ENCODE peak calls at places on chromosomes 2 and 18, in five cellular contexts. One of them, this sample, is unnamed.

GRCh38 chr2:106970471-106971261 is 84.7 kb upstream of the ST6GAL2 start:
- DNase-seq in IMR-90: peak; percentile 40
- DNase-seq in SJCRH30: no peak
- DNase-seq in CD8-positive, alpha-beta memory T cell: no peak
- DNase-seq in right atrium auricular region: no peak
- DNase-seq in this sample: peak; percentile 60

GRCh38 chr2:160561551-160562280 is 68.1 kb upstream of the RBMS1 start:
- DNase-seq in IMR-90: peak; percentile 81
- DNase-seq in SJCRH30: no peak
- DNase-seq in CD8-positive, alpha-beta memory T cell: no peak
- DNase-seq in right atrium auricular region: no peak
- DNase-seq in this sample: peak; percentile 98

GRCh38 chr2:8189316-8189715 is 492.5 kb upstream of the ID2 start:
- DNase-seq in IMR-90: no peak
- DNase-seq in SJCRH30: no peak
- DNase-seq in CD8-positive, alpha-beta memory T cell: no peak
- DNase-seq in right atrium auricular region: no peak
- DNase-seq in this sample: no peak

GRCh38 chr2:148375214-148375613 is 269.3 kb upstream of the EPC2 start:
- DNase-seq in IMR-90: peak; percentile 28
- DNase-seq in SJCRH30: no peak
- DNase-seq in CD8-positive, alpha-beta memory T cell: no peak
- DNase-seq in right atrium auricular region: no peak
- DNase-seq in this sample: no peak

GRCh38 chr2:121451373-121451772 is 79.3 kb upstream of the RNU4ATAC start:
- DNase-seq in IMR-90: peak; percentile 91
- DNase-seq in SJCRH30: no peak
- DNase-seq in CD8-positive, alpha-beta memory T cell: no peak
- DNase-seq in right atrium auricular region: no peak
- DNase-seq in this sample: no peak

GRCh38 chr2:101515512-101515911 is 40.6 kb upstream of the RFX8 start:
- DNase-seq in IMR-90: peak; percentile 73
- DNase-seq in SJCRH30: no peak
- DNase-seq in CD8-positive, alpha-beta memory T cell: no peak
- DNase-seq in right atrium auricular region: no peak
- DNase-seq in this sample: peak; percentile 22

GRCh38 chr2:74583504-74583903 is 29.0 kb downstream of the DOK1 start:
- DNase-seq in IMR-90: peak; percentile 58
- DNase-seq in SJCRH30: peak; percentile 92
- DNase-seq in CD8-positive, alpha-beta memory T cell: no peak
- DNase-seq in right atrium auricular region: no peak
- DNase-seq in this sample: peak; percentile 41

GRCh38 chr2:127039387-127040031 is 67.4 kb downstream of the BIN1 start:
- DNase-seq in IMR-90: no peak
- DNase-seq in SJCRH30: no peak
- DNase-seq in CD8-positive, alpha-beta memory T cell: no peak
- DNase-seq in right atrium auricular region: no peak
- DNase-seq in this sample: no peak

GRCh38 chr2:233862261-233862768 is 5.9 kb downstream of the MSL3B start:
- DNase-seq in IMR-90: no peak
- DNase-seq in SJCRH30: no peak
- DNase-seq in CD8-positive, alpha-beta memory T cell: no peak
- DNase-seq in right atrium auricular region: no peak
- DNase-seq in this sample: no peak

GRCh38 chr2:9644603-9645002 is 13.8 kb upstream of the YWHAQ start:
- DNase-seq in IMR-90: peak; percentile 44
- DNase-seq in SJCRH30: no peak
- DNase-seq in CD8-positive, alpha-beta memory T cell: no peak
- DNase-seq in right atrium auricular region: no peak
- DNase-seq in this sample: peak; percentile 99

GRCh38 chr2:120611016-120611415 is 124.7 kb upstream of the GLI2 start:
- DNase-seq in IMR-90: no peak
- DNase-seq in SJCRH30: no peak
- DNase-seq in CD8-positive, alpha-beta memory T cell: no peak
- DNase-seq in right atrium auricular region: no peak
- DNase-seq in this sample: no peak

GRCh38 chr2:70516596-70516995 is 37.0 kb downstream of the TGFA start:
- DNase-seq in IMR-90: no peak
- DNase-seq in SJCRH30: no peak
- DNase-seq in CD8-positive, alpha-beta memory T cell: no peak
- DNase-seq in right atrium auricular region: no peak
- DNase-seq in this sample: peak; percentile 31

GRCh38 chr2:218893349-218894167 is 12.9 kb downstream of the WNT10A start:
- DNase-seq in IMR-90: no peak
- DNase-seq in SJCRH30: no peak
- DNase-seq in CD8-positive, alpha-beta memory T cell: no peak
- DNase-seq in right atrium auricular region: no peak
- DNase-seq in this sample: no peak

GRCh38 chr2:110804915-110805314 is 72.5 kb downstream of the ACOXL start:
- DNase-seq in IMR-90: no peak
- DNase-seq in SJCRH30: no peak
- DNase-seq in CD8-positive, alpha-beta memory T cell: peak; percentile 20
- DNase-seq in right atrium auricular region: no peak
- DNase-seq in this sample: no peak

GRCh38 chr2:64225491-64225890 is 81.3 kb upstream of the PELI1 start:
- DNase-seq in IMR-90: no peak
- DNase-seq in SJCRH30: peak; percentile 60
- DNase-seq in CD8-positive, alpha-beta memory T cell: no peak
- DNase-seq in right atrium auricular region: no peak
- DNase-seq in this sample: peak; percentile 78

GRCh38 chr18:44507729-44508325 is 172.9 kb upstream of the SETBP1 start:
- DNase-seq in IMR-90: no peak
- DNase-seq in SJCRH30: no peak
- DNase-seq in CD8-positive, alpha-beta memory T cell: no peak
- DNase-seq in right atrium auricular region: no peak
- DNase-seq in this sample: no peak

GRCh38 chr2:178592655-178593054 is 112.4 kb downstream of the PLEKHA3 start:
- DNase-seq in IMR-90: peak; percentile 9
- DNase-seq in SJCRH30: no peak
- DNase-seq in CD8-positive, alpha-beta memory T cell: no peak
- DNase-seq in right atrium auricular region: no peak
- DNase-seq in this sample: no peak

GRCh38 chr2:142742301-142743214 is 134.9 kb upstream of the KYNU start:
- DNase-seq in IMR-90: peak; percentile 91
- DNase-seq in SJCRH30: no peak
- DNase-seq in CD8-positive, alpha-beta memory T cell: no peak
- DNase-seq in right atrium auricular region: no peak
- DNase-seq in this sample: peak; percentile 82

GRCh38 chr2:119469661-119470297 is 38.1 kb downstream of the TMEM37 start:
- DNase-seq in IMR-90: no peak
- DNase-seq in SJCRH30: no peak
- DNase-seq in CD8-positive, alpha-beta memory T cell: no peak
- DNase-seq in right atrium auricular region: no peak
- DNase-seq in this sample: no peak

DNA sequence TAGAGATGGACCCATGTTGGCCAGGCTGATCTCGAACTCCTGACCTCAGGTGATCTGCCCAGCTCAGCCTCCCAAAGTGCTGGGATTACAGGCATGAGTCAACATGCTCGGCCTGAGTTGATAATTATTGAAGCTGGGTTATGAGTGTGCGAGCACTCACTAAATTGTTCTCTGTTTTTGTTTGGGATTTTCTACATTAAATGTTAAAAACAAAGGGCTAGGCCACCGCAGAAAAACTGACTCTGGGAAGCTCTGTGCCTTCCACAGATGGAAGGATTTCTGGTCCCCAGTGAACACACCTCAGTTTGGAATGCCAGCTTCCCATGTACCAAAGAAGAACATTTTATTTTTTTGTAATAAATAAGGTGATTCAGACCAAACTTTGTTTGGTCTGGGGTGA is 83.0 kb downstream of the XRCC5 start:
- DNase-seq in IMR-90: no peak
- DNase-seq in SJCRH30: no peak
- DNase-seq in CD8-positive, alpha-beta memory T cell: no peak
- DNase-seq in right atrium auricular region: no peak
- DNase-seq in this sample: no peak
- H3K36me3 ChIP-seq in IMR-90: peaks cover 11% of the 10 kb centered on the region
- H3K36me3 ChIP-seq in SJCRH30: peaks cover 79% of the 10 kb centered on the region
- H3K36me3 ChIP-seq in CD8-positive, alpha-beta memory T cell: peaks cover 50% of the 10 kb centered on the region
- H3K36me3 ChIP-seq in right atrium auricular region: peaks cover 40% of the 10 kb centered on the region
- H3K36me3 ChIP-seq in this sample: peaks cover 12% of the 10 kb centered on the region

GRCh38 chr18:24090876-24091275 is 48.0 kb upstream of the CABYR start:
- DNase-seq in IMR-90: no peak
- DNase-seq in SJCRH30: no peak
- DNase-seq in CD8-positive, alpha-beta memory T cell: no peak
- DNase-seq in right atrium auricular region: no peak
- DNase-seq in this sample: no peak
- H3K36me3 ChIP-seq in IMR-90: peaks cover 18% of the 10 kb centered on the region
- H3K36me3 ChIP-seq in SJCRH30: peaks cover 2% of the 10 kb centered on the region
- H3K36me3 ChIP-seq in CD8-positive, alpha-beta memory T cell: peaks cover 33% of the 10 kb centered on the region
- H3K36me3 ChIP-seq in right atrium auricular region: no peaks in the 10 kb centered on the region
- H3K36me3 ChIP-seq in this sample: peaks cover 1% of the 10 kb centered on the region

GRCh38 chr2:240002983-240003382 is 22.2 kb downstream of the NDUFA10 start:
- DNase-seq in IMR-90: no peak
- DNase-seq in SJCRH30: no peak
- DNase-seq in CD8-positive, alpha-beta memory T cell: no peak
- DNase-seq in right atrium auricular region: no peak
- DNase-seq in this sample: no peak

GRCh38 chr2:239998006-239998405 is 27.1 kb downstream of the NDUFA10 start:
- DNase-seq in IMR-90: no peak
- DNase-seq in SJCRH30: no peak
- DNase-seq in CD8-positive, alpha-beta memory T cell: no peak
- DNase-seq in right atrium auricular region: no peak
- DNase-seq in this sample: no peak

GRCh38 chr2:240000671-240001070 is 24.5 kb downstream of the NDUFA10 start:
- DNase-seq in IMR-90: no peak
- DNase-seq in SJCRH30: no peak
- DNase-seq in CD8-positive, alpha-beta memory T cell: no peak
- DNase-seq in right atrium auricular region: no peak
- DNase-seq in this sample: no peak
- H3K36me3 ChIP-seq in IMR-90: peaks cover 50% of the 10 kb centered on the region
- H3K36me3 ChIP-seq in SJCRH30: peaks cover 31% of the 10 kb centered on the region
- H3K36me3 ChIP-seq in CD8-positive, alpha-beta memory T cell: peaks cover 46% of the 10 kb centered on the region
- H3K36me3 ChIP-seq in right atrium auricular region: peaks cover 74% of the 10 kb centered on the region
- H3K36me3 ChIP-seq in this sample: peaks cover 18% of the 10 kb centered on the region

GRCh38 chr2:232563580-232563979 is 13.1 kb downstream of the EIF4E2 start:
- DNase-seq in IMR-90: peak; percentile 77
- DNase-seq in SJCRH30: no peak
- DNase-seq in CD8-positive, alpha-beta memory T cell: no peak
- DNase-seq in right atrium auricular region: no peak
- DNase-seq in this sample: peak; percentile 75
- H3K36me3 ChIP-seq in IMR-90: peaks cover 53% of the 10 kb centered on the region
- H3K36me3 ChIP-seq in SJCRH30: peaks cover 73% of the 10 kb centered on the region
- H3K36me3 ChIP-seq in CD8-positive, alpha-beta memory T cell: peaks cover 30% of the 10 kb centered on the region
- H3K36me3 ChIP-seq in right atrium auricular region: peaks cover 79% of the 10 kb centered on the region
- H3K36me3 ChIP-seq in this sample: peaks cover 13% of the 10 kb centered on the region

GRCh38 chr2:182977463-182977862 is 60.8 kb downstream of the NCKAP1 start:
- DNase-seq in IMR-90: no peak
- DNase-seq in SJCRH30: no peak
- DNase-seq in CD8-positive, alpha-beta memory T cell: no peak
- DNase-seq in right atrium auricular region: no peak
- DNase-seq in this sample: no peak
- H3K36me3 ChIP-seq in IMR-90: peaks cover 28% of the 10 kb centered on the region
- H3K36me3 ChIP-seq in SJCRH30: peaks cover 74% of the 10 kb centered on the region
- H3K36me3 ChIP-seq in CD8-positive, alpha-beta memory T cell: no peaks in the 10 kb centered on the region
- H3K36me3 ChIP-seq in right atrium auricular region: peaks cover 50% of the 10 kb centered on the region
- H3K36me3 ChIP-seq in this sample: peaks cover 4% of the 10 kb centered on the region

DNA sequence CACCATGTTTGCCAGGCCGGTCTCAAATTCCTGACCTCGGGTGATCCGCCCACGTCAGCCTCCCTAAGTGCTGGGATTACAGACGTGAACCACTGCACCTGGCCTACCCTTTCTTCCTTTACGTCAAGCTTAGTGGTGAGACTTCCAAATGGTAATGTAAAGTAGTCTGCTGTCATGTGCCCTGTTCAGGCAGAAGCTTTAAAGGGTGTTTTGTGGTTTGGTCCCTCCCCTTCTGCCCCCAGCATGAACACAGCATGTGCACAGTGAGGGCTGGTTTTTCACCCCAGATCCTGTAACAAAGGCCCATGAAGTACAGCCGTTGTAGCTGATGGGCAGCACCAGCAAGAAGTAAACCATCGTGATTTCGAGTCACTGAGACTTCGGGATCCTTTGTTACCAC is 2.7 kb upstream of the DTYMK start:
- DNase-seq in IMR-90: no peak
- DNase-seq in SJCRH30: peak; percentile 81
- DNase-seq in CD8-positive, alpha-beta memory T cell: no peak
- DNase-seq in right atrium auricular region: no peak
- DNase-seq in this sample: no peak
- H3K36me3 ChIP-seq in IMR-90: peaks cover 25% of the 10 kb centered on the region
- H3K36me3 ChIP-seq in SJCRH30: peaks cover 34% of the 10 kb centered on the region
- H3K36me3 ChIP-seq in CD8-positive, alpha-beta memory T cell: peaks cover 8% of the 10 kb centered on the region
- H3K36me3 ChIP-seq in right atrium auricular region: peaks cover 25% of the 10 kb centered on the region
- H3K36me3 ChIP-seq in this sample: peaks cover 16% of the 10 kb centered on the region

DNA sequence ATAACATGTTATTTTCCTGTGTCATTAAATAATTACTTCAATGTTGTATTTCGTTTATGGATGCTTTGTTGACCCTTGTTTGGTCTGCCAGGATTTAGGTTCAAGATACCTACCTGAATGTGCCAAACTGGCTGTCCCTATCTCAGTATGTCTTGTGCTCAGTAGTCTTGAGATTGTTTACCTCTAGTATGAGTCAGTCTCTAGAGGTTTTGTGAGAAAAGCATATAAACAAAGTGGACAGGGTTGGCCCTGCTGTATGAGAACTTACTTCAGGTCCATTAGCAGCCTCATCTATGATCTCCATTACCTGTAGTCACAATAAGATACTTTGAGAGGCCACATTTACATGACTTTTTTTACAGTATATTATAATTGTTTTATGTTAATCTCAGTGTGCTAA is 17.8 kb downstream of the DDX18 start:
- DNase-seq in IMR-90: peak; percentile 54
- DNase-seq in SJCRH30: no peak
- DNase-seq in CD8-positive, alpha-beta memory T cell: no peak
- DNase-seq in right atrium auricular region: no peak
- DNase-seq in this sample: no peak
- H3K36me3 ChIP-seq in IMR-90: peaks cover 24% of the 10 kb centered on the region
- H3K36me3 ChIP-seq in SJCRH30: peaks cover 38% of the 10 kb centered on the region
- H3K36me3 ChIP-seq in CD8-positive, alpha-beta memory T cell: peaks cover 31% of the 10 kb centered on the region
- H3K36me3 ChIP-seq in right atrium auricular region: peaks cover 63% of the 10 kb centered on the region
- H3K36me3 ChIP-seq in this sample: peaks cover 3% of the 10 kb centered on the region

This sample was measured in bronchial epithelial cell.